ENCODE peak calls at places on chromosomes 3 and 15, in nine cellular contexts. One of them, this sample, is unnamed.

GRCh38 chr3:71702131-71703024 is 22.8 kb downstream of the EIF4E3 start:
- DNase-seq in mammary epithelial cell: no peak
- DNase-seq in substantia nigra: no peak
- DNase-seq in EH: no peak
- DNase-seq in activated CD8-positive, alpha-beta memory T cell treated with anti-CD3 and anti-CD28 coated beads for 24 hours: no peak
- DNase-seq in astrocyte of the spinal cord: no peak
- DNase-seq in AG08395: no peak
- DNase-seq in fibroblast of lung: no peak
- DNase-seq in tibial artery: no peak
- DNase-seq in this sample: no peak

GRCh38 chr15:96293446-96293845 is 37.1 kb upstream of the NR2F2 start:
- DNase-seq in mammary epithelial cell: no peak
- DNase-seq in substantia nigra: no peak
- DNase-seq in EH: peak
- DNase-seq in activated CD8-positive, alpha-beta memory T cell treated with anti-CD3 and anti-CD28 coated beads for 24 hours: no peak
- DNase-seq in astrocyte of the spinal cord: no peak
- DNase-seq in AG08395: no peak
- DNase-seq in fibroblast of lung: peak
- DNase-seq in tibial artery: no peak
- DNase-seq in this sample: no peak

GRCh38 chr3:49378249-49378899 is 20.2 kb upstream of the GPX1 start:
- DNase-seq in mammary epithelial cell: peak
- DNase-seq in substantia nigra: no peak
- DNase-seq in EH: peak
- DNase-seq in activated CD8-positive, alpha-beta memory T cell treated with anti-CD3 and anti-CD28 coated beads for 24 hours: no peak
- DNase-seq in astrocyte of the spinal cord: peak
- DNase-seq in AG08395: peak
- DNase-seq in fibroblast of lung: peak
- DNase-seq in tibial artery: peak
- DNase-seq in this sample: no peak

GRCh38 chr3:148723591-148723990 is 25.9 kb downstream of the AGTR1 start:
- DNase-seq in mammary epithelial cell: no peak
- DNase-seq in substantia nigra: no peak
- DNase-seq in EH: peak
- DNase-seq in activated CD8-positive, alpha-beta memory T cell treated with anti-CD3 and anti-CD28 coated beads for 24 hours: no peak
- DNase-seq in astrocyte of the spinal cord: peak
- DNase-seq in AG08395: peak
- DNase-seq in fibroblast of lung: peak
- DNase-seq in tibial artery: no peak
- DNase-seq in this sample: no peak

GRCh38 chr3:14949126-14949525 is 1.7 kb downstream of the NR2C2 start:
- DNase-seq in mammary epithelial cell: no peak
- DNase-seq in substantia nigra: no peak
- DNase-seq in EH: peak
- DNase-seq in activated CD8-positive, alpha-beta memory T cell treated with anti-CD3 and anti-CD28 coated beads for 24 hours: no peak
- DNase-seq in astrocyte of the spinal cord: no peak
- DNase-seq in AG08395: no peak
- DNase-seq in fibroblast of lung: no peak
- DNase-seq in tibial artery: no peak
- DNase-seq in this sample: no peak

GRCh38 chr3:128133273-128133883 is 9.8 kb upstream of the RUVBL1 start:
- DNase-seq in mammary epithelial cell: peak
- DNase-seq in substantia nigra: no peak
- DNase-seq in EH: peak
- DNase-seq in activated CD8-positive, alpha-beta memory T cell treated with anti-CD3 and anti-CD28 coated beads for 24 hours: peak
- DNase-seq in astrocyte of the spinal cord: peak
- DNase-seq in AG08395: no peak
- DNase-seq in fibroblast of lung: peak
- DNase-seq in tibial artery: no peak
- DNase-seq in this sample: no peak

GRCh38 chr15:63107895-63108546 is 13.6 kb upstream of the LACTB start:
- DNase-seq in mammary epithelial cell: peak
- DNase-seq in substantia nigra: no peak
- DNase-seq in EH: peak
- DNase-seq in activated CD8-positive, alpha-beta memory T cell treated with anti-CD3 and anti-CD28 coated beads for 24 hours: no peak
- DNase-seq in astrocyte of the spinal cord: peak
- DNase-seq in AG08395: peak
- DNase-seq in fibroblast of lung: peak
- DNase-seq in tibial artery: peak
- DNase-seq in this sample: no peak

GRCh38 chr3:113910966-113911365 is 36.8 kb upstream of the ZDHHC23 start:
- DNase-seq in mammary epithelial cell: no peak
- DNase-seq in substantia nigra: no peak
- DNase-seq in EH: peak
- DNase-seq in activated CD8-positive, alpha-beta memory T cell treated with anti-CD3 and anti-CD28 coated beads for 24 hours: no peak
- DNase-seq in astrocyte of the spinal cord: no peak
- DNase-seq in AG08395: no peak
- DNase-seq in fibroblast of lung: peak
- DNase-seq in tibial artery: no peak
- DNase-seq in this sample: no peak

GRCh38 chr15:95259513-95259912 is 1028.2 kb downstream of the MCTP2 start:
- DNase-seq in mammary epithelial cell: peak
- DNase-seq in substantia nigra: peak
- DNase-seq in EH: peak
- DNase-seq in activated CD8-positive, alpha-beta memory T cell treated with anti-CD3 and anti-CD28 coated beads for 24 hours: peak
- DNase-seq in astrocyte of the spinal cord: peak
- DNase-seq in AG08395: peak
- DNase-seq in fibroblast of lung: peak
- DNase-seq in tibial artery: peak
- DNase-seq in this sample: peak

GRCh38 chr3:107524214-107525100 is 1.7 kb downstream of the BBX start:
- DNase-seq in mammary epithelial cell: peak
- DNase-seq in substantia nigra: peak
- DNase-seq in EH: peak
- DNase-seq in activated CD8-positive, alpha-beta memory T cell treated with anti-CD3 and anti-CD28 coated beads for 24 hours: peak
- DNase-seq in astrocyte of the spinal cord: peak
- DNase-seq in AG08395: peak
- DNase-seq in fibroblast of lung: peak
- DNase-seq in tibial artery: peak
- DNase-seq in this sample: peak

GRCh38 chr3:12957824-12958792 is 115.1 kb downstream of the IQSEC1 start:
- DNase-seq in mammary epithelial cell: no peak
- DNase-seq in substantia nigra: no peak
- DNase-seq in EH: no peak
- DNase-seq in activated CD8-positive, alpha-beta memory T cell treated with anti-CD3 and anti-CD28 coated beads for 24 hours: no peak
- DNase-seq in astrocyte of the spinal cord: no peak
- DNase-seq in AG08395: no peak
- DNase-seq in fibroblast of lung: no peak
- DNase-seq in tibial artery: no peak
- DNase-seq in this sample: no peak

GRCh38 chr15:62889734-62890505 is 152.6 kb upstream of the TPM1 start:
- DNase-seq in mammary epithelial cell: no peak
- DNase-seq in substantia nigra: no peak
- DNase-seq in EH: peak
- DNase-seq in activated CD8-positive, alpha-beta memory T cell treated with anti-CD3 and anti-CD28 coated beads for 24 hours: no peak
- DNase-seq in astrocyte of the spinal cord: peak
- DNase-seq in AG08395: peak
- DNase-seq in fibroblast of lung: peak
- DNase-seq in tibial artery: no peak
- DNase-seq in this sample: no peak

GRCh38 chr3:169285057-169285990 is 378.2 kb downstream of the MECOM start:
- DNase-seq in mammary epithelial cell: no peak
- DNase-seq in substantia nigra: no peak
- DNase-seq in EH: no peak
- DNase-seq in activated CD8-positive, alpha-beta memory T cell treated with anti-CD3 and anti-CD28 coated beads for 24 hours: no peak
- DNase-seq in astrocyte of the spinal cord: no peak
- DNase-seq in AG08395: no peak
- DNase-seq in fibroblast of lung: no peak
- DNase-seq in tibial artery: no peak
- DNase-seq in this sample: no peak

GRCh38 chr15:81071130-81071529 is 62.9 kb upstream of the CFAP161 start:
- DNase-seq in mammary epithelial cell: peak
- DNase-seq in substantia nigra: no peak
- DNase-seq in EH: peak
- DNase-seq in activated CD8-positive, alpha-beta memory T cell treated with anti-CD3 and anti-CD28 coated beads for 24 hours: no peak
- DNase-seq in astrocyte of the spinal cord: peak
- DNase-seq in AG08395: peak
- DNase-seq in fibroblast of lung: peak
- DNase-seq in tibial artery: peak
- DNase-seq in this sample: no peak

GRCh38 chr3:53346514-53346913 is 829 bp downstream of the DCP1A start:
- DNase-seq in mammary epithelial cell: peak
- DNase-seq in substantia nigra: no peak
- DNase-seq in EH: peak
- DNase-seq in activated CD8-positive, alpha-beta memory T cell treated with anti-CD3 and anti-CD28 coated beads for 24 hours: no peak
- DNase-seq in astrocyte of the spinal cord: peak
- DNase-seq in AG08395: no peak
- DNase-seq in fibroblast of lung: peak
- DNase-seq in tibial artery: no peak
- DNase-seq in this sample: no peak

GRCh38 chr3:50472958-50473357 is 30.5 kb downstream of the CACNA2D2 start:
- DNase-seq in mammary epithelial cell: no peak
- DNase-seq in substantia nigra: no peak
- DNase-seq in EH: no peak
- DNase-seq in activated CD8-positive, alpha-beta memory T cell treated with anti-CD3 and anti-CD28 coated beads for 24 hours: no peak
- DNase-seq in astrocyte of the spinal cord: no peak
- DNase-seq in AG08395: no peak
- DNase-seq in fibroblast of lung: no peak
- DNase-seq in tibial artery: no peak
- DNase-seq in this sample: no peak

GRCh38 chr3:164250923-164251322 is 827.4 kb downstream of the SI start:
- DNase-seq in mammary epithelial cell: no peak
- DNase-seq in substantia nigra: no peak
- DNase-seq in EH: no peak
- DNase-seq in activated CD8-positive, alpha-beta memory T cell treated with anti-CD3 and anti-CD28 coated beads for 24 hours: no peak
- DNase-seq in astrocyte of the spinal cord: no peak
- DNase-seq in AG08395: no peak
- DNase-seq in fibroblast of lung: no peak
- DNase-seq in tibial artery: no peak
- DNase-seq in this sample: no peak

GRCh38 chr15:56629133-56629532 is 104.2 kb downstream of the ZNF280D start:
- DNase-seq in mammary epithelial cell: no peak
- DNase-seq in substantia nigra: no peak
- DNase-seq in EH: no peak
- DNase-seq in activated CD8-positive, alpha-beta memory T cell treated with anti-CD3 and anti-CD28 coated beads for 24 hours: no peak
- DNase-seq in astrocyte of the spinal cord: peak
- DNase-seq in AG08395: no peak
- DNase-seq in fibroblast of lung: peak
- DNase-seq in tibial artery: no peak
- DNase-seq in this sample: no peak

GRCh38 chr3:133548090-133548489 is 25.4 kb upstream of the CDV3 start:
- DNase-seq in mammary epithelial cell: no peak
- DNase-seq in substantia nigra: no peak
- DNase-seq in EH: peak
- DNase-seq in activated CD8-positive, alpha-beta memory T cell treated with anti-CD3 and anti-CD28 coated beads for 24 hours: no peak
- DNase-seq in astrocyte of the spinal cord: no peak
- DNase-seq in AG08395: peak
- DNase-seq in fibroblast of lung: peak
- DNase-seq in tibial artery: no peak
- DNase-seq in this sample: no peak

GRCh38 chr3:106880206-106880605 is 497.0 kb upstream of the CCDC54 start:
- DNase-seq in mammary epithelial cell: no peak
- DNase-seq in substantia nigra: no peak
- DNase-seq in EH: no peak
- DNase-seq in activated CD8-positive, alpha-beta memory T cell treated with anti-CD3 and anti-CD28 coated beads for 24 hours: no peak
- DNase-seq in astrocyte of the spinal cord: no peak
- DNase-seq in AG08395: no peak
- DNase-seq in fibroblast of lung: no peak
- DNase-seq in tibial artery: no peak
- DNase-seq in this sample: no peak

GRCh38 chr3:195876297-195877031 is 31.9 kb downstream of the TNK2 start:
- DNase-seq in mammary epithelial cell: no peak
- DNase-seq in substantia nigra: no peak
- DNase-seq in EH: no peak
- DNase-seq in activated CD8-positive, alpha-beta memory T cell treated with anti-CD3 and anti-CD28 coated beads for 24 hours: no peak
- DNase-seq in astrocyte of the spinal cord: no peak
- DNase-seq in AG08395: peak
- DNase-seq in fibroblast of lung: no peak
- DNase-seq in tibial artery: peak
- DNase-seq in this sample: no peak

GRCh38 chr3:141710888-141711616 is 27.0 kb upstream of the RNF7 start:
- DNase-seq in mammary epithelial cell: peak
- DNase-seq in substantia nigra: no peak
- DNase-seq in EH: peak
- DNase-seq in activated CD8-positive, alpha-beta memory T cell treated with anti-CD3 and anti-CD28 coated beads for 24 hours: no peak
- DNase-seq in astrocyte of the spinal cord: peak
- DNase-seq in AG08395: peak
- DNase-seq in fibroblast of lung: peak
- DNase-seq in tibial artery: peak
- DNase-seq in this sample: no peak

GRCh38 chr15:33152502-33153109 is 41.9 kb downstream of the FMN1 start:
- DNase-seq in mammary epithelial cell: peak
- DNase-seq in substantia nigra: no peak
- DNase-seq in EH: peak
- DNase-seq in activated CD8-positive, alpha-beta memory T cell treated with anti-CD3 and anti-CD28 coated beads for 24 hours: no peak
- DNase-seq in astrocyte of the spinal cord: peak
- DNase-seq in AG08395: peak
- DNase-seq in fibroblast of lung: peak
- DNase-seq in tibial artery: no peak
- DNase-seq in this sample: no peak

GRCh38 chr3:143901105-143901504 is 52.8 kb upstream of the SLC9A9 start:
- DNase-seq in mammary epithelial cell: peak
- DNase-seq in substantia nigra: no peak
- DNase-seq in EH: peak
- DNase-seq in activated CD8-positive, alpha-beta memory T cell treated with anti-CD3 and anti-CD28 coated beads for 24 hours: no peak
- DNase-seq in astrocyte of the spinal cord: peak
- DNase-seq in AG08395: peak
- DNase-seq in fibroblast of lung: peak
- DNase-seq in tibial artery: no peak
- DNase-seq in this sample: no peak

GRCh38 chr15:70451861-70452653 is 311.3 kb downstream of the UACA start:
- DNase-seq in mammary epithelial cell: no peak
- DNase-seq in substantia nigra: no peak
- DNase-seq in EH: no peak
- DNase-seq in activated CD8-positive, alpha-beta memory T cell treated with anti-CD3 and anti-CD28 coated beads for 24 hours: no peak
- DNase-seq in astrocyte of the spinal cord: no peak
- DNase-seq in AG08395: no peak
- DNase-seq in fibroblast of lung: no peak
- DNase-seq in tibial artery: peak
- DNase-seq in this sample: no peak

GRCh38 chr15:77186518-77187095 is 115.7 kb upstream of the TSPAN3 start:
- DNase-seq in mammary epithelial cell: no peak
- DNase-seq in substantia nigra: no peak
- DNase-seq in EH: peak
- DNase-seq in activated CD8-positive, alpha-beta memory T cell treated with anti-CD3 and anti-CD28 coated beads for 24 hours: no peak
- DNase-seq in astrocyte of the spinal cord: peak
- DNase-seq in AG08395: no peak
- DNase-seq in fibroblast of lung: peak
- DNase-seq in tibial artery: no peak
- DNase-seq in this sample: no peak

GRCh38 chr3:126747768-126748167 is 43.7 kb downstream of the CHCHD6 start:
- DNase-seq in mammary epithelial cell: no peak
- DNase-seq in substantia nigra: no peak
- DNase-seq in EH: no peak
- DNase-seq in activated CD8-positive, alpha-beta memory T cell treated with anti-CD3 and anti-CD28 coated beads for 24 hours: no peak
- DNase-seq in astrocyte of the spinal cord: no peak
- DNase-seq in AG08395: no peak
- DNase-seq in fibroblast of lung: no peak
- DNase-seq in tibial artery: no peak
- DNase-seq in this sample: no peak

GRCh38 chr15:41256577-41257038 is 25.5 kb downstream of the CHP1 start:
- DNase-seq in mammary epithelial cell: peak
- DNase-seq in substantia nigra: no peak
- DNase-seq in EH: no peak
- DNase-seq in activated CD8-positive, alpha-beta memory T cell treated with anti-CD3 and anti-CD28 coated beads for 24 hours: no peak
- DNase-seq in astrocyte of the spinal cord: no peak
- DNase-seq in AG08395: no peak
- DNase-seq in fibroblast of lung: peak
- DNase-seq in tibial artery: no peak
- DNase-seq in this sample: no peak

GRCh38 chr15:51727141-51727897 is 10.1 kb downstream of the LYSMD2 start:
- DNase-seq in mammary epithelial cell: no peak
- DNase-seq in substantia nigra: no peak
- DNase-seq in EH: peak
- DNase-seq in activated CD8-positive, alpha-beta memory T cell treated with anti-CD3 and anti-CD28 coated beads for 24 hours: no peak
- DNase-seq in astrocyte of the spinal cord: no peak
- DNase-seq in AG08395: peak
- DNase-seq in fibroblast of lung: peak
- DNase-seq in tibial artery: no peak
- DNase-seq in this sample: no peak

GRCh38 chr3:72810659-72811434 is 37.4 kb downstream of the SHQ1 start:
- DNase-seq in mammary epithelial cell: no peak
- DNase-seq in substantia nigra: no peak
- DNase-seq in EH: no peak
- DNase-seq in activated CD8-positive, alpha-beta memory T cell treated with anti-CD3 and anti-CD28 coated beads for 24 hours: no peak
- DNase-seq in astrocyte of the spinal cord: no peak
- DNase-seq in AG08395: no peak
- DNase-seq in fibroblast of lung: no peak
- DNase-seq in tibial artery: no peak
- DNase-seq in this sample: no peak

GRCh38 chr15:96629501-96629900 is 299.0 kb downstream of the NR2F2 start:
- DNase-seq in mammary epithelial cell: no peak
- DNase-seq in substantia nigra: peak
- DNase-seq in EH: no peak
- DNase-seq in activated CD8-positive, alpha-beta memory T cell treated with anti-CD3 and anti-CD28 coated beads for 24 hours: no peak
- DNase-seq in astrocyte of the spinal cord: no peak
- DNase-seq in AG08395: no peak
- DNase-seq in fibroblast of lung: no peak
- DNase-seq in tibial artery: peak
- DNase-seq in this sample: no peak

This sample was measured in hippocampal formation.